ENCODE peak calls at places on chromosomes 12 and 14, in seven cellular contexts. G is GOT3; C is stimulated activated CD4-positive, alpha-beta T cell treated with anti-CD3 and anti-CD28 coated beads, Interleukin-12 subunit alpha, Interleukin-12 subunit beta, amount 100 ng/mL, for 24 hours; V is RWPE1; W is activated naive CD8-positive, alpha-beta T cell treated with anti-CD3 and anti-CD28 coated beads, Interleukin-2, amount 50 U/mL, for 24 hours; Q is iPS-NIHi11; F is activated T-cell treated with anti-CD3 and anti-CD28 coated beads for 24 hours. J is an unnamed sample.
A peak's percentile ranks its signal among the peaks of the same experiment; 100 is the strongest.

GRCh38 chr12:10285919-10286318 is 21.8 kb upstream of the KLRD1 start:
- DNase-seq in C (no peak), G (no peak), F (peak; percentile 32), Q (no peak), V (no peak), W (peak; percentile 34), J (no peak)

GRCh38 chr14:50719911-50720759 is 52.0 kb upstream of the SAV1 start:
- DNase-seq in C (no peak), Q (no peak), W (no peak), F (no peak), G (no peak), V (peak; percentile 24), J (no peak)

GRCh38 chr14:101972126-101972785 is 7.9 kb downstream of the DYNC1H1 start:
- DNase-seq in G (peak; percentile 37), Q (peak; percentile 40), V (peak; percentile 94), W (no peak), C (no peak), F (no peak), J (no peak)

GRCh38 chr14:45128963-45129629 is 5.2 kb downstream of the FKBP3 start:
- DNase-seq in G (no peak), V (no peak), W (no peak), F (no peak), C (no peak), Q (no peak), J (no peak)

GRCh38 chr12:103884316-103884715 is 43.3 kb upstream of the NT5DC3 start:
- DNase-seq in W (no peak), C (no peak), Q (peak; percentile 45), G (no peak), V (peak; percentile 32), F (no peak), J (no peak)

GRCh38 chr14:103624860-103625259 is 4.2 kb upstream of the KLC1 start:
- DNase-seq in W (peak; percentile 34), V (peak; percentile 81), C (no peak), F (no peak), Q (peak; percentile 30), G (no peak), J (peak; percentile 57)

GRCh38 chr14:30620178-30620577 is 1.9 kb upstream of the SCFD1 start:
- DNase-seq in W (no peak), G (no peak), Q (no peak), F (no peak), V (peak; percentile 30), C (no peak), J (no peak)

GRCh38 chr14:104245075-104245474 is 106.7 kb downstream of the KIF26A start:
- DNase-seq in W (no peak), Q (no peak), C (no peak), G (no peak), V (no peak), F (no peak), J (no peak)

GRCh38 chr12:110638792-110639191 is 24.9 kb downstream of the TCTN1 start:
- DNase-seq in G (no peak), F (no peak), Q (no peak), W (no peak), C (no peak), V (no peak), J (no peak)

GRCh38 chr14:52327374-52328226 is 13.5 kb downstream of the PTGER2 start:
- DNase-seq in V (no peak), F (no peak), C (no peak), Q (no peak), W (no peak), G (no peak), J (no peak)

GRCh38 chr12:28535216-28535615 is 345.0 kb downstream of the CCDC91 start:
- DNase-seq in G (no peak), V (peak; percentile 2), W (no peak), F (no peak), Q (no peak), C (no peak), J (no peak)

GRCh38 chr12:115051378-115051777 is 367.4 kb upstream of the TBX3 start:
- DNase-seq in F (no peak), Q (no peak), V (no peak), C (no peak), G (no peak), W (no peak), J (no peak)

GRCh38 chr14:77615231-77616132 is 955 bp downstream of the SPTLC2 start:
- DNase-seq in F (peak; percentile 8), Q (no peak), G (no peak), C (peak; percentile 3), V (no peak), W (peak; percentile 29), J (peak; percentile 46)

GRCh38 chr12:110123861-110124183 is 335 bp upstream of the IFT81 start:
- DNase-seq in C (no peak), V (no peak), Q (no peak), W (no peak), F (no peak), G (no peak), J (no peak)

J was measured in H7.